ENCODE peak calls at places on chromosome 3, in five cellular contexts. U is cardiac muscle cell, H is heart right ventricle, K is left ventricle myocardium inferior, P is ovary. G is an unnamed sample.
A peak's percentile ranks its signal among the peaks of the same experiment; 100 is the strongest.

GRCh38 chr3:101720851-101721649 is 3.4 kb upstream of the CEP97 start:
- DNase-seq in P (no peak), K (no peak), H (no peak), U (no peak), G (no peak)

GRCh38 chr3:111735271-111735758 is 123.8 kb upstream of the PHLDB2 start:
- DNase-seq in H (no peak), P (no peak), U (peak; percentile 23), K (no peak), G (peak; percentile 96)

GRCh38 chr3:43248194-43248593 is 38.1 kb upstream of the SNRK start:
- DNase-seq in H (no peak), P (no peak), U (no peak), K (no peak), G (no peak)

GRCh38 chr3:156246939-156247725 is 126.8 kb downstream of the KCNAB1 start:
- DNase-seq in K (no peak), U (no peak), P (no peak), H (no peak), G (peak; percentile 90)

GRCh38 chr3:117518385-117518784 is 808.8 kb downstream of the TUSC7 start:
- DNase-seq in H (no peak), K (no peak), P (no peak), U (no peak), G (no peak)

GRCh38 chr3:17340693-17341092 is 401.7 kb downstream of the TBC1D5 start:
- DNase-seq in H (no peak), K (no peak), U (no peak), P (no peak), G (no peak)

GRCh38 chr3:139202226-139202958 is 141.4 kb upstream of the MRPS22 start:
- DNase-seq in P (no peak), K (no peak), U (peak; percentile 78), H (peak; percentile 20), G (peak; percentile 26)

GRCh38 chr3:100709840-100710235 is 544 bp downstream of the TFG start:
- DNase-seq in P (peak; percentile 61), H (peak; percentile 18), U (peak; percentile 92), K (no peak), G (no peak)

GRCh38 chr3:46971742-46972141 is 4.8 kb downstream of the CCDC12 start:
- DNase-seq in U (no peak), H (no peak), K (no peak), P (no peak), G (no peak)

GRCh38 chr3:120855665-120856437 is 52.2 kb upstream of the STXBP5L start:
- DNase-seq in P (peak; percentile 91), H (peak; percentile 8), K (peak; percentile 19), U (no peak), G (no peak)

GRCh38 chr3:30443756-30444673 is 162.4 kb upstream of the TGFBR2 start:
- DNase-seq in P (no peak), H (no peak), U (no peak), K (no peak), G (no peak)

GRCh38 chr3:134250717-134251220 is at the start of gene RYK:
- DNase-seq in P (peak; percentile 82), H (peak; percentile 74), U (peak; percentile 88), K (peak; percentile 85), G (no peak)

GRCh38 chr3:88005066-88005465 is 53.7 kb downstream of the CGGBP1 start:
- DNase-seq in U (peak; percentile 12), K (no peak), H (no peak), P (no peak), G (no peak)

GRCh38 chr3:113560845-113561623 is 28.7 kb downstream of the SIDT1 start:
- DNase-seq in H (no peak), U (no peak), K (no peak), P (no peak), G (peak; percentile 47)

GRCh38 chr3:123808812-123809211 is 75.3 kb downstream of the MYLK start:
- DNase-seq in K (no peak), P (no peak), H (no peak), U (no peak), G (no peak)

GRCh38 chr3:172217877-172218276 is 178.5 kb downstream of the FNDC3B start:
- DNase-seq in K (no peak), U (no peak), P (no peak), H (no peak), G (no peak)

GRCh38 chr3:57557088-57557537 is 1.0 kb downstream of the PDE12 start:
- DNase-seq in K (no peak), H (no peak), P (no peak), U (peak; percentile 2), G (no peak)

GRCh38 chr3:183094711-183095110 is 4.6 kb downstream of the MCCC1 start:
- DNase-seq in H (no peak), U (no peak), K (no peak), P (no peak), G (peak; percentile 22)

GRCh38 chr3:127052121-127052561 is 69.2 kb downstream of the PLXNA1 start:
- DNase-seq in K (peak; percentile 80), H (peak; percentile 35), U (no peak), P (peak; percentile 71), G (no peak)

GRCh38 chr3:143433787-143434378 is 314.3 kb downstream of the CHST2 start:
- DNase-seq in K (no peak), H (no peak), P (no peak), U (no peak), G (no peak)

GRCh38 chr3:48474619-48475018 is 28.1 kb downstream of the ATRIP start:
- DNase-seq in P (no peak), K (no peak), H (no peak), U (no peak), G (no peak)

GRCh38 chr3:146682176-146682575 is 77.0 kb upstream of the PLSCR5 start:
- DNase-seq in H (no peak), U (no peak), P (no peak), K (no peak), G (no peak)

GRCh38 chr3:134672571-134672970 is 21.7 kb upstream of the KY start:
- DNase-seq in H (no peak), U (no peak), K (no peak), P (no peak), G (no peak)

GRCh38 chr3:140247775-140248174 is 312.8 kb downstream of the CLSTN2 start:
- DNase-seq in P (no peak), H (no peak), U (no peak), K (no peak), G (no peak)

GRCh38 chr3:172305552-172305951 is 142.7 kb downstream of the GHSR start:
- DNase-seq in U (no peak), K (no peak), H (no peak), P (no peak), G (peak; percentile 78)

GRCh38 chr3:56795097-56795806 is 6.5 kb downstream of the ARHGEF3 start:
- DNase-seq in P (no peak), H (no peak), K (no peak), U (no peak), G (no peak)

GRCh38 chr3:171783626-171784025 is 26.7 kb downstream of the PLD1 start:
- DNase-seq in H (no peak), P (no peak), U (no peak), K (no peak), G (no peak)

GRCh38 chr3:150968341-150968740 is 4.2 kb downstream of the CLRN1 start:
- DNase-seq in K (no peak), H (no peak), U (no peak), P (no peak), G (no peak)

GRCh38 chr3:189167027-189167766 is 4.6 kb upstream of the TPRG1 start:
- DNase-seq in H (no peak), K (no peak), U (no peak), P (no peak), G (no peak)

GRCh38 chr3:18847583-18848197 is 300.6 kb upstream of the KCNH8 start:
- DNase-seq in U (no peak), H (no peak), K (no peak), P (no peak), G (peak; percentile 1)
- TF ChIP-seq CTCF in U (no peak), H (peak; percentile 11), K (peak; percentile 22), P (no peak), G (peak; percentile 54)

GRCh38 chr3:64533565-64534317 is 154.1 kb downstream of the ADAMTS9 start:
- DNase-seq in H (peak; percentile 86), U (peak; percentile 92), P (peak; percentile 90), K (peak; percentile 85), G (peak; percentile 32)
- H3K4me3 ChIP-seq in H (peak overlapping the region; percentile 5), U (no peak overlapping the region), P (no peak overlapping the region), K (peak overlapping the region; percentile 28), G (no peak overlapping the region)

GRCh38 chr3:148955544-148956346 is 35.6 kb upstream of the GYG1 start:
- DNase-seq in H (peak; percentile 72), P (peak; percentile 67), K (no peak), U (peak; percentile 81), G (peak; percentile 90)

GRCh38 chr3:148953094-148953493 is 38.2 kb upstream of the GYG1 start:
- DNase-seq in U (no peak), K (no peak), H (no peak), P (no peak), G (no peak)

GRCh38 chr3:148958681-148959080 is 32.7 kb upstream of the GYG1 start:
- DNase-seq in U (no peak), H (no peak), K (no peak), P (no peak), G (no peak)

GRCh38 chr3:148954981-148955380 is 36.4 kb upstream of the GYG1 start:
- DNase-seq in K (no peak), H (no peak), U (no peak), P (no peak), G (no peak)

DNA sequence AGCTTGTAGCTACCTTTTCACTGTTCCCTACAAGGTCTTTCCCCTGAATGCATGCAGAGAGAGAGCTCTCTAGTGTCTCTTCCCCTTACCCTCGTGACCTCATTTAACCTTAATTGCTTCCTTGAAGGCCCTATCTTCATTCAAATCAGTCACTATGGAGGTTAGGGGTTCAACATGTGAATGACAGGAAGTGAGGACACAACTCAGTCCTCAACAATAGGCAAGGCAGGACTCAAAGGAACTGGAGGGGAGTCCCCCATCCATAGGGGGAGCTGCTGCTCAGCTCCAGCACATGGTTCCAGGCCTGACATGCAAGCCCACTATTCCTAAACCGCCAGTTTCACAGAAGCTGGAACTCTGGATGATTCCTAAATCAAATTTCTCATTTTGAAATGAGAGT is 33.8 kb upstream of the GYG1 start:
- DNase-seq in K (no peak), H (no peak), P (no peak), U (peak; percentile 28), G (no peak)
- TF ChIP-seq CTCF in K (peak; percentile 59), H (peak; percentile 19), P (no peak), U (peak; percentile 28), G (peak; percentile 45)

GRCh38 chr3:154314152-154314551 is 10.1 kb downstream of the DHX36 start:
- DNase-seq in P (no peak), K (no peak), U (no peak), H (no peak), G (no peak)

DNA sequence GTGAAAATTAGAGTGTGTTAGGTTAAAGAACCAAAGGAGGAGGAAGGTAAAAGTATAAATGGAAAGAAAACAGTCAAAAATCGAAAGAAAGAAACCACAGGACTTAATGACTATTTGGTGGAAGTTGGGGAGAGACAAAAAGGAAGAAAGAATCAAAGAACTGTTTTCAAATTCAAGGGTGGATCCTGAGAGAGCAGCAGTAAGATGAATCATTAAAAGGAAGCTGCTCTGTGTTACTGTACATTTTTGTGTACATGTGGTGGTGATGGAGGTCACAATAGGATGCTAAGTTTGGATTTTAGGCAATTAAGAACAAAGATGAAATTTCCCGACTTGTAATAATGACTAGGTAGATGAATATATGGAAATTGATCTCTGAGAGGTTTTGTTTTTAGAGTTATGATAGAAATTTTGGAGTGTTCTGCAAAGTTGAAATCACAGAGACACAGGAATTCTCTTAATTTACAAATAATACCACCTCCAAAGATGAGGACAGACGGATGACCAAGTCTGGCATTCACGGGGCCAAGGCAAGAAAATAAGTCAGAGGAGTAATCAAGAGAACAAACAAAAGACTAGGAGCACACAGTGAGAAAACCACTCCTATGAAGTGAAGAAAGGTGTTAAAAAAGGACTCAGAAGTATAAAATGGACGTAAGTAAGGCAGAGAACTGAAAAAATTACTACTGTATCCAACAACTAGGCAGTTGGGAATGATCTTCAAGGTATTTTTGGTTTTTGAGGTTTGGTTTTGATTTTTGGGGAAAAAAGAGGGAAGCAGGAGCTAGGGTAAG is 7.1 kb downstream of the DHX36 start:
- DNase-seq in H (no peak), K (no peak), U (no peak), P (no peak), G (no peak)
- H3K4me3 ChIP-seq in H (no peak overlapping the region), K (no peak overlapping the region), U (no peak overlapping the region), P (no peak overlapping the region), G (no peak overlapping the region)